ENCODE peak calls at places on chromosomes 5 and 9, in eight cellular contexts. One of them, this sample, is unnamed.

GRCh38 chr5:74272831-74273545 is 367.5 kb downstream of the ENC1 start:
- DNase-seq in left lung: no peak
- DNase-seq in left ventricle myocardium inferior: no peak
- DNase-seq in HCT116: no peak
- DNase-seq in adrenal gland: peak; percentile 18
- DNase-seq in ovary: no peak
- DNase-seq in esophagus squamous epithelium: no peak
- DNase-seq in mucosa of descending colon: no peak
- DNase-seq in this sample: no peak

GRCh38 chr9:74556685-74557084 is 59.5 kb downstream of the RORB start:
- DNase-seq in left lung: no peak
- DNase-seq in left ventricle myocardium inferior: no peak
- DNase-seq in HCT116: no peak
- DNase-seq in adrenal gland: no peak
- DNase-seq in ovary: no peak
- DNase-seq in esophagus squamous epithelium: no peak
- DNase-seq in mucosa of descending colon: no peak
- DNase-seq in this sample: no peak

GRCh38 chr9:65411336-65411735 is 126.3 kb upstream of the FOXD4L5 start:
- DNase-seq in left lung: no peak
- DNase-seq in left ventricle myocardium inferior: no peak
- DNase-seq in HCT116: no peak
- DNase-seq in adrenal gland: no peak
- DNase-seq in ovary: no peak
- DNase-seq in esophagus squamous epithelium: no peak
- DNase-seq in mucosa of descending colon: no peak
- DNase-seq in this sample: no peak

GRCh38 chr9:76687861-76688374 is 76.3 kb upstream of the PCA3 start:
- DNase-seq in left lung: no peak
- DNase-seq in left ventricle myocardium inferior: no peak
- DNase-seq in HCT116: peak; percentile 8
- DNase-seq in adrenal gland: no peak
- DNase-seq in ovary: no peak
- DNase-seq in esophagus squamous epithelium: no peak
- DNase-seq in mucosa of descending colon: no peak
- DNase-seq in this sample: peak; percentile 61

GRCh38 chr5:2399804-2400203 is 351.7 kb downstream of the IRX2 start:
- DNase-seq in left lung: no peak
- DNase-seq in left ventricle myocardium inferior: no peak
- DNase-seq in HCT116: no peak
- DNase-seq in adrenal gland: no peak
- DNase-seq in ovary: no peak
- DNase-seq in esophagus squamous epithelium: no peak
- DNase-seq in mucosa of descending colon: no peak
- DNase-seq in this sample: no peak

GRCh38 chr5:146667633-146668032 is 151.6 kb upstream of the GPR151 start:
- DNase-seq in left lung: no peak
- DNase-seq in left ventricle myocardium inferior: no peak
- DNase-seq in HCT116: no peak
- DNase-seq in adrenal gland: peak; percentile 19
- DNase-seq in ovary: no peak
- DNase-seq in esophagus squamous epithelium: no peak
- DNase-seq in mucosa of descending colon: no peak
- DNase-seq in this sample: no peak

GRCh38 chr5:158869092-158869491 is 230.6 kb downstream of the EBF1 start:
- DNase-seq in left lung: no peak
- DNase-seq in left ventricle myocardium inferior: no peak
- DNase-seq in HCT116: no peak
- DNase-seq in adrenal gland: no peak
- DNase-seq in ovary: no peak
- DNase-seq in esophagus squamous epithelium: no peak
- DNase-seq in mucosa of descending colon: no peak
- DNase-seq in this sample: no peak

GRCh38 chr5:84393969-84394368 is 9.3 kb upstream of the EDIL3 start:
- DNase-seq in left lung: no peak
- DNase-seq in left ventricle myocardium inferior: no peak
- DNase-seq in HCT116: peak; percentile 29
- DNase-seq in adrenal gland: peak; percentile 24
- DNase-seq in ovary: no peak
- DNase-seq in esophagus squamous epithelium: no peak
- DNase-seq in mucosa of descending colon: no peak
- DNase-seq in this sample: peak; percentile 69

GRCh38 chr9:123090956-123091355 is 57.5 kb downstream of the GPR21 start:
- DNase-seq in left lung: no peak
- DNase-seq in left ventricle myocardium inferior: no peak
- DNase-seq in HCT116: no peak
- DNase-seq in adrenal gland: no peak
- DNase-seq in ovary: no peak
- DNase-seq in esophagus squamous epithelium: no peak
- DNase-seq in mucosa of descending colon: no peak
- DNase-seq in this sample: no peak

GRCh38 chr5:99032234-99033013 is 103.6 kb upstream of the CHD1 start:
- DNase-seq in left lung: peak; percentile 50
- DNase-seq in left ventricle myocardium inferior: peak; percentile 28
- DNase-seq in HCT116: peak; percentile 56
- DNase-seq in adrenal gland: peak; percentile 78
- DNase-seq in ovary: peak; percentile 45
- DNase-seq in esophagus squamous epithelium: no peak
- DNase-seq in mucosa of descending colon: peak; percentile 55
- DNase-seq in this sample: no peak

GRCh38 chr9:135221951-135222631 is 134.6 kb downstream of the OLFM1 start:
- DNase-seq in left lung: peak; percentile 27
- DNase-seq in left ventricle myocardium inferior: no peak
- DNase-seq in HCT116: no peak
- DNase-seq in adrenal gland: no peak
- DNase-seq in ovary: no peak
- DNase-seq in esophagus squamous epithelium: no peak
- DNase-seq in mucosa of descending colon: peak; percentile 14
- DNase-seq in this sample: peak; percentile 38

GRCh38 chr9:107733530-107733907 is 243.9 kb upstream of the KLF4 start:
- DNase-seq in left lung: no peak
- DNase-seq in left ventricle myocardium inferior: peak; percentile 61
- DNase-seq in HCT116: no peak
- DNase-seq in adrenal gland: peak; percentile 94
- DNase-seq in ovary: peak; percentile 53
- DNase-seq in esophagus squamous epithelium: no peak
- DNase-seq in mucosa of descending colon: no peak
- DNase-seq in this sample: no peak

GRCh38 chr5:179323026-179323571 is 22.2 kb downstream of the ADAMTS2 start:
- DNase-seq in left lung: peak; percentile 30
- DNase-seq in left ventricle myocardium inferior: no peak
- DNase-seq in HCT116: no peak
- DNase-seq in adrenal gland: no peak
- DNase-seq in ovary: no peak
- DNase-seq in esophagus squamous epithelium: no peak
- DNase-seq in mucosa of descending colon: no peak
- DNase-seq in this sample: peak; percentile 39

GRCh38 chr9:111854799-111855198 is 41.8 kb upstream of the UGCG start:
- DNase-seq in left lung: no peak
- DNase-seq in left ventricle myocardium inferior: no peak
- DNase-seq in HCT116: no peak
- DNase-seq in adrenal gland: no peak
- DNase-seq in ovary: no peak
- DNase-seq in esophagus squamous epithelium: no peak
- DNase-seq in mucosa of descending colon: no peak
- DNase-seq in this sample: no peak

GRCh38 chr9:111852291-111852690 is 44.3 kb upstream of the UGCG start:
- DNase-seq in left lung: no peak
- DNase-seq in left ventricle myocardium inferior: no peak
- DNase-seq in HCT116: no peak
- DNase-seq in adrenal gland: no peak
- DNase-seq in ovary: no peak
- DNase-seq in esophagus squamous epithelium: no peak
- DNase-seq in mucosa of descending colon: no peak
- DNase-seq in this sample: no peak

GRCh38 chr9:111857555-111858211 is 38.9 kb upstream of the UGCG start:
- DNase-seq in left lung: no peak
- DNase-seq in left ventricle myocardium inferior: no peak
- DNase-seq in HCT116: no peak
- DNase-seq in adrenal gland: no peak
- DNase-seq in ovary: no peak
- DNase-seq in esophagus squamous epithelium: no peak
- DNase-seq in mucosa of descending colon: no peak
- DNase-seq in this sample: peak; percentile 71

GRCh38 chr9:111851536-111851935 is 45.1 kb upstream of the UGCG start:
- DNase-seq in left lung: no peak
- DNase-seq in left ventricle myocardium inferior: no peak
- DNase-seq in HCT116: peak; percentile 48
- DNase-seq in adrenal gland: peak; percentile 77
- DNase-seq in ovary: no peak
- DNase-seq in esophagus squamous epithelium: no peak
- DNase-seq in mucosa of descending colon: no peak
- DNase-seq in this sample: peak; percentile 87

DNA sequence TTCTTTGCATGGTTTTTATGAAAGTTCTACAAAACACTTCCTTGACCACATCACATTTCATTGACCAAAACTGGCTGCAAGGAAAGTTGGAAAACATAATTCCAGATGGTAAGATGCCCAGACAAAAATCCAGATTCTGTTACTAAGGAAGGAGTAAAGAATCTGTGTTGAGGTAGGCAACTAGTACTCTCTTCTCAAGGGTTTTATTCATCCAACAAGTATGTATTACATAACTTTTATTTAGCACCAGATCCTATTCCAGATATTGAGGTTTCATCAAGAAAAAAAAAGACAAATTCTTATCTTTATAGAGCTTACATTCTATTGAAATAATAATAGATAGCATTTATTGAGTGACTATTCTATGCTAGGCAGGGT is 43.2 kb upstream of the UGCG start:
- DNase-seq in left lung: no peak
- DNase-seq in left ventricle myocardium inferior: no peak
- DNase-seq in HCT116: no peak
- DNase-seq in adrenal gland: no peak
- DNase-seq in ovary: no peak
- DNase-seq in esophagus squamous epithelium: no peak
- DNase-seq in mucosa of descending colon: no peak
- DNase-seq in this sample: no peak
- H3K4me1 ChIP-seq in left lung: peaks cover 25% of the 10 kb centered on the region
- H3K4me1 ChIP-seq in left ventricle myocardium inferior: peaks cover 10% of the 10 kb centered on the region
- H3K4me1 ChIP-seq in HCT116: peaks cover 4% of the 10 kb centered on the region
- H3K4me1 ChIP-seq in adrenal gland: no peaks in the 10 kb centered on the region
- H3K4me1 ChIP-seq in ovary: no peaks in the 10 kb centered on the region
- H3K4me1 ChIP-seq in esophagus squamous epithelium: peaks cover 54% of the 10 kb centered on the region
- H3K4me1 ChIP-seq in mucosa of descending colon: no peaks in the 10 kb centered on the region
- H3K4me1 ChIP-seq in this sample: peaks cover 55% of the 10 kb centered on the region

GRCh38 chr5:117077142-117077541 is 502.5 kb upstream of the SEMA6A start:
- DNase-seq in left lung: no peak
- DNase-seq in left ventricle myocardium inferior: no peak
- DNase-seq in HCT116: peak; percentile 8
- DNase-seq in adrenal gland: no peak
- DNase-seq in ovary: no peak
- DNase-seq in esophagus squamous epithelium: no peak
- DNase-seq in mucosa of descending colon: no peak
- DNase-seq in this sample: no peak
- TF ChIP-seq CTCF in left lung: peak; percentile 15
- TF ChIP-seq CTCF in left ventricle myocardium inferior: peak; percentile 56
- TF ChIP-seq CTCF in HCT116: peak; percentile 34
- TF ChIP-seq CTCF in adrenal gland: no peak
- TF ChIP-seq CTCF in ovary: no peak
- TF ChIP-seq CTCF in esophagus squamous epithelium: peak; percentile 57
- TF ChIP-seq CTCF in mucosa of descending colon: no peak
- TF ChIP-seq CTCF in this sample: peak; percentile 56

GRCh38 chr9:130200038-130200979 is 28.1 kb downstream of the NCS1 start:
- DNase-seq in left lung: no peak
- DNase-seq in left ventricle myocardium inferior: no peak
- DNase-seq in HCT116: no peak
- DNase-seq in adrenal gland: peak; percentile 53
- DNase-seq in ovary: no peak
- DNase-seq in esophagus squamous epithelium: no peak
- DNase-seq in mucosa of descending colon: no peak
- DNase-seq in this sample: no peak

GRCh38 chr9:130199605-130200004 is 27.4 kb downstream of the NCS1 start:
- DNase-seq in left lung: no peak
- DNase-seq in left ventricle myocardium inferior: no peak
- DNase-seq in HCT116: no peak
- DNase-seq in adrenal gland: peak; percentile 43
- DNase-seq in ovary: no peak
- DNase-seq in esophagus squamous epithelium: no peak
- DNase-seq in mucosa of descending colon: no peak
- DNase-seq in this sample: no peak

GRCh38 chr9:130201974-130202373 is 29.8 kb downstream of the NCS1 start:
- DNase-seq in left lung: no peak
- DNase-seq in left ventricle myocardium inferior: no peak
- DNase-seq in HCT116: no peak
- DNase-seq in adrenal gland: no peak
- DNase-seq in ovary: no peak
- DNase-seq in esophagus squamous epithelium: no peak
- DNase-seq in mucosa of descending colon: no peak
- DNase-seq in this sample: no peak

GRCh38 chr9:130198501-130199179 is 26.4 kb downstream of the NCS1 start:
- DNase-seq in left lung: no peak
- DNase-seq in left ventricle myocardium inferior: no peak
- DNase-seq in HCT116: no peak
- DNase-seq in adrenal gland: peak; percentile 90
- DNase-seq in ovary: no peak
- DNase-seq in esophagus squamous epithelium: no peak
- DNase-seq in mucosa of descending colon: no peak
- DNase-seq in this sample: no peak

DNA sequence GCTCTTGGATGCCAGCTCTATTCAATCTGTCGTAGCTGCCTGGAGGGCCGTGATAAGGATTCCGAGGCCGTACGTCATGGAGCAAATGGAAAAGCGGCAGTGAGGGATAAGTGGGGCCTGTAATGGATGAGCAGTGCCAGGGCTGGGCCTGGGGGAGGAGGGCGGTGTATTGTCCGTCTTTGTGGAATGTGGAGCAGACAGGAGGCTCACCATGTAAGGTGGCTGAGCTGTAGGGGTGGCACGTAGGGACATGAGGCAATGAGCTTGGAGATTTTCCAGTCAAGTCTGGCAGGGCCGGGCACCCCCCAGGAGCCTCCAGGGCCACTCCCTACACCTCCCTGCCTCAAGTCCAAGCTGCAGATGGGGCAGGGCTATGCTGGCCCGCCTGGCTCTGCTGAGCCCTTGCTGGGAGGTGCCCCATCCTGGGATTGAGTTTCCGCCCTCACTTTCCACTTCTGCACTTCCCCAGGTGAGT is 29.2 kb downstream of the NCS1 start:
- DNase-seq in left lung: no peak
- DNase-seq in left ventricle myocardium inferior: no peak
- DNase-seq in HCT116: no peak
- DNase-seq in adrenal gland: peak; percentile 89
- DNase-seq in ovary: no peak
- DNase-seq in esophagus squamous epithelium: no peak
- DNase-seq in mucosa of descending colon: no peak
- DNase-seq in this sample: no peak
- H3K4me1 ChIP-seq in left lung: no peaks in the 10 kb centered on the region
- H3K4me1 ChIP-seq in left ventricle myocardium inferior: peaks cover 22% of the 10 kb centered on the region
- H3K4me1 ChIP-seq in HCT116: no peaks in the 10 kb centered on the region
- H3K4me1 ChIP-seq in adrenal gland: peaks cover 54% of the 10 kb centered on the region
- H3K4me1 ChIP-seq in ovary: peaks cover 7% of the 10 kb centered on the region
- H3K4me1 ChIP-seq in esophagus squamous epithelium: peaks cover 62% of the 10 kb centered on the region
- H3K4me1 ChIP-seq in mucosa of descending colon: no peaks in the 10 kb centered on the region
- H3K4me1 ChIP-seq in this sample: peaks cover 11% of the 10 kb centered on the region

GRCh38 chr5:7576023-7576715 is 180.2 kb downstream of the ADCY2 start:
- DNase-seq in left lung: no peak
- DNase-seq in left ventricle myocardium inferior: no peak
- DNase-seq in HCT116: no peak
- DNase-seq in adrenal gland: no peak
- DNase-seq in ovary: no peak
- DNase-seq in esophagus squamous epithelium: no peak
- DNase-seq in mucosa of descending colon: no peak
- DNase-seq in this sample: no peak

GRCh38 chr5:7577381-7577780 is 181.4 kb downstream of the ADCY2 start:
- DNase-seq in left lung: no peak
- DNase-seq in left ventricle myocardium inferior: no peak
- DNase-seq in HCT116: no peak
- DNase-seq in adrenal gland: no peak
- DNase-seq in ovary: no peak
- DNase-seq in esophagus squamous epithelium: no peak
- DNase-seq in mucosa of descending colon: no peak
- DNase-seq in this sample: no peak

GRCh38 chr5:7578056-7578455 is 182.1 kb downstream of the ADCY2 start:
- DNase-seq in left lung: no peak
- DNase-seq in left ventricle myocardium inferior: no peak
- DNase-seq in HCT116: no peak
- DNase-seq in adrenal gland: no peak
- DNase-seq in ovary: no peak
- DNase-seq in esophagus squamous epithelium: no peak
- DNase-seq in mucosa of descending colon: no peak
- DNase-seq in this sample: no peak
- TF ChIP-seq CTCF in left lung: no peak
- TF ChIP-seq CTCF in left ventricle myocardium inferior: no peak
- TF ChIP-seq CTCF in HCT116: no peak
- TF ChIP-seq CTCF in adrenal gland: no peak
- TF ChIP-seq CTCF in ovary: no peak
- TF ChIP-seq CTCF in esophagus squamous epithelium: no peak
- TF ChIP-seq CTCF in mucosa of descending colon: no peak
- TF ChIP-seq CTCF in this sample: no peak

This sample was measured in RWPE2.